ENCODE peak calls at places on chromosomes 5 and 9, in ten cellular contexts. C is heart left ventricle, L is HL-60, E is cardiac muscle cell, M is AG04450, B is fibroblast of lung, K is lower leg skin, Y is hepatocyte, H is BE2C, A is heart right ventricle. U is an unnamed sample.
A peak's percentile ranks its signal among the peaks of the same experiment; 100 is the strongest.

GRCh38 chr9:37700131-37700530 is 49.4 kb downstream of the FRMPD1 start:
- DNase-seq in C (no peak), L (no peak), E (no peak), M (no peak), B (peak; percentile 3), K (no peak), Y (no peak), H (no peak), A (no peak), U (no peak)

GRCh38 chr5:146565764-146566163 is 49.8 kb upstream of the GPR151 start:
- DNase-seq in C (no peak), L (no peak), E (peak; percentile 76), M (peak; percentile 3), B (peak; percentile 75), K (no peak), Y (peak; percentile 76), H (peak; percentile 76), A (no peak), U (peak; percentile 29)

GRCh38 chr5:143244990-143245389 is 158.5 kb downstream of the NR3C1 start:
- DNase-seq in C (no peak), L (no peak), E (no peak), M (no peak), B (peak; percentile 71), K (no peak), Y (no peak), H (no peak), A (no peak), U (no peak)

GRCh38 chr9:129709471-129710460 is 43.1 kb downstream of the PTGES start:
- DNase-seq in C (no peak), L (no peak), E (no peak), M (no peak), B (no peak), K (no peak), Y (no peak), H (no peak), A (no peak), U (no peak)

GRCh38 chr9:69253057-69253456 is 72.0 kb upstream of the ENTREP1 start:
- DNase-seq in C (no peak), L (no peak), E (no peak), M (no peak), B (no peak), K (no peak), Y (no peak), H (no peak), A (no peak), U (peak; percentile 24)

GRCh38 chr5:56632199-56632598 is 183.2 kb upstream of the MAP3K1 start:
- DNase-seq in C (no peak), L (no peak), E (no peak), M (no peak), B (no peak), K (no peak), Y (no peak), H (no peak), A (no peak), U (no peak)

GRCh38 chr5:180441577-180441976 is 52.6 kb upstream of the CNOT6 start:
- DNase-seq in C (no peak), L (no peak), E (peak; percentile 71), M (no peak), B (no peak), K (no peak), Y (no peak), H (no peak), A (no peak), U (no peak)

GRCh38 chr5:139833525-139833924 is 37.9 kb downstream of the PSD2 start:
- DNase-seq in C (no peak), L (no peak), E (no peak), M (no peak), B (no peak), K (no peak), Y (no peak), H (no peak), A (no peak), U (no peak)

GRCh38 chr5:38648703-38649291 is 92.4 kb upstream of the LIFR start:
- DNase-seq in C (no peak), L (no peak), E (no peak), M (no peak), B (no peak), K (no peak), Y (no peak), H (no peak), A (no peak), U (no peak)

GRCh38 chr5:64680289-64680688 is 10.0 kb upstream of the SHISAL2B start:
- DNase-seq in C (no peak), L (no peak), E (no peak), M (no peak), B (no peak), K (no peak), Y (peak; percentile 17), H (peak; percentile 12), A (no peak), U (no peak)
- TF ChIP-seq CTCF in C (no peak), L (no peak), E (peak; percentile 20), M (peak; percentile 23), B (peak; percentile 22), K (no peak), Y (peak; percentile 16), H (peak; percentile 31), A (no peak), U (peak; percentile 35)

GRCh38 chr9:15307523-15307841 is 466 bp upstream of the TTC39B start:
- DNase-seq in C (no peak), L (no peak), E (no peak), M (no peak), B (no peak), K (no peak), Y (no peak), H (no peak), A (no peak), U (no peak)
- H3K4me3 ChIP-seq in C (peak overlapping the region; percentile 88), L (peak overlapping the region; percentile 48), E (peak overlapping the region; percentile 67), M (peak overlapping the region; percentile 61), B (peak overlapping the region; percentile 91), K (no peak overlapping the region), Y (no peak overlapping the region), H (peak overlapping the region; percentile 76), A (peak overlapping the region; percentile 79), U (peak overlapping the region; percentile 82)

GRCh38 chr9:132164604-132165362 is 2.9 kb downstream of the NTNG2 start:
- DNase-seq in C (peak; percentile 28), L (no peak), E (peak; percentile 89), M (no peak), B (no peak), K (peak; percentile 36), Y (no peak), H (no peak), A (no peak), U (no peak)

GRCh38 chr9:132168347-132168746 is 6.5 kb downstream of the NTNG2 start:
- DNase-seq in C (peak; percentile 64), L (no peak), E (peak; percentile 64), M (no peak), B (peak; percentile 58), K (no peak), Y (no peak), H (peak; percentile 91), A (no peak), U (no peak)

GRCh38 chr9:132168851-132169250 is 7.0 kb downstream of the NTNG2 start:
- DNase-seq in C (peak; percentile 24), L (no peak), E (no peak), M (no peak), B (no peak), K (no peak), Y (no peak), H (no peak), A (no peak), U (no peak)

GRCh38 chr9:132167192-132167591 is 5.3 kb downstream of the NTNG2 start:
- DNase-seq in C (peak; percentile 5), L (no peak), E (no peak), M (no peak), B (no peak), K (no peak), Y (no peak), H (no peak), A (no peak), U (no peak)

GRCh38 chr9:132166599-132166998 is 4.7 kb downstream of the NTNG2 start:
- DNase-seq in C (peak; percentile 27), L (no peak), E (no peak), M (no peak), B (no peak), K (no peak), Y (peak; percentile 32), H (no peak), A (no peak), U (no peak)
- TF ChIP-seq CTCF in C (no peak), L (no peak), E (peak; percentile 32), M (peak; percentile 27), B (peak; percentile 27), K (no peak), Y (peak; percentile 27), H (peak; percentile 41), A (no peak), U (peak; percentile 44)

DNA sequence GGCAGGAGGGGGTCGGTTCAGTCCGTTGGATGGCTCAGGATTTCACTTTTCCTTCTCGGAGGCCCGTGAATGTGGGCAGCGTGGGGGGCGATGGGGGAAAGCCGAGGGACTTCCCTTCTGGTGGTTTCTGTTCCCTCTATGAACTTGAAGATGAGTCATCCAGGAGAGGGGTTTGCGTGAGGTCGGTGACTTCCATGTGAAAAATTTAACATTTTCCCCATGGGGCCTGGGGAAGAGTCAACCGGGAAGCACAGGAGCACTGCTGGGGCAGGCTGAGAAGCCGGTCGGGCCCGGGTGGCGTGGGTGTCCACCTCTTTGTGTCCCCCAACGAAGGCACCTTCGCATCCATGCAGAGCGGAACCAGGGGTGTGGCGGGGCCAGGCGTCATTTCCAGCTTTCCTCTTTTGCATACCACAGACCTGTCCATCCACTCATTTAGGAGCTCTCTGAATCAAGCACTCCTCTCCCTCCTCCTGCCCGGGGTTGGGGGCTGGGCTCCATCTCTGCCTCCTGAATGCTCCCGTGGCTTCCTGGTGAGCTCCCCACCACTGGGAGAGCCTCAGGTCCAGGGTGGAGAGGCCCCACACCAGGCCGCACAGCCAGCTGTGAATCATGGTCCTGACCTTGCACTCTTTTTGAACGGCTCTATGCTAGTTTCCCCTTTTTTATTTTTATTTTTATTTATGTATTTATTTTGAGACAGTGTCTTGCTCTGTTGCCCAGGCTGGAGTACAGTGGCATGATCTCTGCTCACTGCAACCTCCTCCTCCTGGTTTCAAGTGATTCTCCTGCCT is 68.4 kb downstream of the ANKRD33B start:
- DNase-seq in C (no peak), L (peak; percentile 96), E (peak; percentile 41), M (no peak), B (peak; percentile 54), K (no peak), Y (no peak), H (no peak), A (no peak), U (no peak)
- H3K4me3 ChIP-seq in C (no peak overlapping the region), L (peak overlapping the region; percentile 20), E (no peak overlapping the region), M (no peak overlapping the region), B (no peak overlapping the region), K (no peak overlapping the region), Y (no peak overlapping the region), H (no peak overlapping the region), A (no peak overlapping the region), U (no peak overlapping the region)